ENCODE peak calls at places on chromosomes 1 and 21, in ten cellular contexts. R, Z, K, I, B, W, O, P, D and Y are unnamed samples.

GRCh38 chr1:219416598-219417238 is 196.2 kb downstream of the ZC3H11B start:
- DNase-seq in R (peak), Z (peak), K (no peak), I (no peak), B (peak), W (peak), O (peak), P (peak), D (peak), Y (peak)

GRCh38 chr21:34988139-34988538 is 61.0 kb downstream of the RUNX1 start:
- DNase-seq in R (no peak), Z (no peak), K (no peak), I (no peak), B (no peak), W (no peak), O (no peak), P (no peak), D (no peak), Y (no peak)

GRCh38 chr1:160924791-160925651 is 29.6 kb downstream of the ITLN2 start:
- DNase-seq in R (no peak), Z (no peak), K (peak), I (no peak), B (no peak), W (peak), O (no peak), P (no peak), D (no peak), Y (no peak)

GRCh38 chr1:56715161-56715560 is 70.0 kb downstream of the PRKAA2 start:
- DNase-seq in R (no peak), Z (no peak), K (no peak), I (no peak), B (no peak), W (no peak), O (no peak), P (peak), D (no peak), Y (no peak)

GRCh38 chr1:39105061-39105840 is 79.1 kb downstream of the NDUFS5 start:
- DNase-seq in R (peak), Z (peak), K (peak), I (peak), B (peak), W (peak), O (peak), P (peak), D (peak), Y (peak)

GRCh38 chr1:153774780-153775431 is at the start of gene SLC27A3:
- DNase-seq in R (peak), Z (peak), K (peak), I (peak), B (peak), W (peak), O (no peak), P (peak), D (peak), Y (no peak)

GRCh38 chr1:24416666-24417391 is 1.2 kb downstream of the NIPAL3 start:
- DNase-seq in R (no peak), Z (no peak), K (peak), I (no peak), B (peak), W (peak), O (no peak), P (peak), D (no peak), Y (peak)

GRCh38 chr1:36359911-36360310 is 25.8 kb downstream of the STK40 start:
- DNase-seq in R (no peak), Z (no peak), K (peak), I (no peak), B (no peak), W (no peak), O (peak), P (peak), D (no peak), Y (no peak)

GRCh38 chr1:12714710-12715500 is 1.0 kb upstream of the AADACL3 start:
- DNase-seq in R (no peak), Z (no peak), K (no peak), I (no peak), B (peak), W (no peak), O (no peak), P (no peak), D (no peak), Y (no peak)

GRCh38 chr21:15686506-15686905 is 43.3 kb upstream of the USP25 start:
- DNase-seq in R (no peak), Z (no peak), K (no peak), I (no peak), B (no peak), W (no peak), O (no peak), P (no peak), D (no peak), Y (no peak)

GRCh38 chr1:3369437-3370076 is 84.9 kb upstream of the ARHGEF16 start:
- DNase-seq in R (peak), Z (peak), K (no peak), I (peak), B (peak), W (no peak), O (no peak), P (peak), D (no peak), Y (no peak)

GRCh38 chr1:9755441-9755995 is 68.2 kb downstream of the CLSTN1 start:
- DNase-seq in R (no peak), Z (no peak), K (no peak), I (no peak), B (no peak), W (no peak), O (no peak), P (peak), D (no peak), Y (no peak)

GRCh38 chr1:193111641-193112090 is 6.5 kb upstream of the GLRX2 start:
- DNase-seq in R (peak), Z (peak), K (peak), I (peak), B (peak), W (peak), O (no peak), P (peak), D (no peak), Y (no peak)

GRCh38 chr1:70458120-70458519 is 47.1 kb downstream of the CTH start:
- DNase-seq in R (no peak), Z (no peak), K (no peak), I (no peak), B (no peak), W (no peak), O (no peak), P (no peak), D (no peak), Y (no peak)

GRCh38 chr1:39082140-39082799 is 56.1 kb downstream of the NDUFS5 start:
- DNase-seq in R (no peak), Z (no peak), K (no peak), I (no peak), B (no peak), W (no peak), O (no peak), P (no peak), D (no peak), Y (no peak)

GRCh38 chr21:43291347-43291950 is 122.6 kb downstream of the CRYAA start:
- DNase-seq in R (no peak), Z (peak), K (no peak), I (no peak), B (no peak), W (no peak), O (no peak), P (no peak), D (no peak), Y (peak)

GRCh38 chr1:64505944-64506658 is 36.2 kb downstream of the CACHD1 start:
- DNase-seq in R (no peak), Z (peak), K (peak), I (no peak), B (no peak), W (peak), O (no peak), P (peak), D (peak), Y (no peak)

GRCh38 chr1:207993477-207994445 is 82.8 kb upstream of the CD34 start:
- DNase-seq in R (no peak), Z (no peak), K (no peak), I (no peak), B (peak), W (peak), O (no peak), P (no peak), D (peak), Y (no peak)

GRCh38 chr1:234564035-234565029 is 45.6 kb downstream of the IRF2BP2 start:
- DNase-seq in R (no peak), Z (no peak), K (no peak), I (no peak), B (peak), W (peak), O (no peak), P (peak), D (peak), Y (no peak)

GRCh38 chr1:232211149-232211548 is 418.8 kb downstream of the SIPA1L2 start:
- DNase-seq in R (no peak), Z (no peak), K (no peak), I (no peak), B (no peak), W (no peak), O (no peak), P (no peak), D (peak), Y (no peak)

GRCh38 chr1:207172885-207173284 is 68.9 kb downstream of the C4BPA start:
- DNase-seq in R (no peak), Z (no peak), K (peak), I (no peak), B (no peak), W (peak), O (no peak), P (no peak), D (no peak), Y (no peak)

GRCh38 chr1:41861509-41862410 is 57.0 kb downstream of the HIVEP3 start:
- DNase-seq in R (no peak), Z (no peak), K (no peak), I (no peak), B (no peak), W (no peak), O (no peak), P (peak), D (no peak), Y (no peak)

GRCh38 chr1:118147542-118147941 is 37.5 kb downstream of the SPAG17 start:
- DNase-seq in R (no peak), Z (no peak), K (no peak), I (no peak), B (peak), W (no peak), O (no peak), P (peak), D (no peak), Y (no peak)

GRCh38 chr1:70038025-70038424 is 167.4 kb downstream of the LRRC40 start:
- DNase-seq in R (no peak), Z (peak), K (no peak), I (no peak), B (peak), W (no peak), O (no peak), P (peak), D (no peak), Y (no peak)

GRCh38 chr1:112544011-112544688 is 35.4 kb downstream of the WNT2B start:
- DNase-seq in R (no peak), Z (no peak), K (no peak), I (no peak), B (peak), W (peak), O (no peak), P (peak), D (no peak), Y (no peak)

GRCh38 chr1:197437891-197438853 is 170.1 kb downstream of the CRB1 start:
- DNase-seq in R (no peak), Z (no peak), K (no peak), I (no peak), B (peak), W (no peak), O (no peak), P (peak), D (no peak), Y (no peak)

GRCh38 chr21:19031956-19032355 is 628.4 kb upstream of the TMPRSS15 start:
- DNase-seq in R (no peak), Z (no peak), K (no peak), I (no peak), B (no peak), W (no peak), O (no peak), P (no peak), D (no peak), Y (no peak)

GRCh38 chr1:21311016-21311415 is 20.8 kb upstream of the ECE1 start:
- DNase-seq in R (peak), Z (no peak), K (no peak), I (no peak), B (no peak), W (no peak), O (no peak), P (no peak), D (no peak), Y (no peak)

GRCh38 chr1:6623269-6623965 is 1.3 kb upstream of the THAP3 start:
- DNase-seq in R (no peak), Z (no peak), K (no peak), I (no peak), B (no peak), W (no peak), O (no peak), P (no peak), D (no peak), Y (no peak)

GRCh38 chr1:197526736-197527371 is 248.4 kb downstream of the DENND1B start:
- DNase-seq in R (no peak), Z (no peak), K (no peak), I (no peak), B (peak), W (peak), O (no peak), P (peak), D (no peak), Y (peak)

DNA sequence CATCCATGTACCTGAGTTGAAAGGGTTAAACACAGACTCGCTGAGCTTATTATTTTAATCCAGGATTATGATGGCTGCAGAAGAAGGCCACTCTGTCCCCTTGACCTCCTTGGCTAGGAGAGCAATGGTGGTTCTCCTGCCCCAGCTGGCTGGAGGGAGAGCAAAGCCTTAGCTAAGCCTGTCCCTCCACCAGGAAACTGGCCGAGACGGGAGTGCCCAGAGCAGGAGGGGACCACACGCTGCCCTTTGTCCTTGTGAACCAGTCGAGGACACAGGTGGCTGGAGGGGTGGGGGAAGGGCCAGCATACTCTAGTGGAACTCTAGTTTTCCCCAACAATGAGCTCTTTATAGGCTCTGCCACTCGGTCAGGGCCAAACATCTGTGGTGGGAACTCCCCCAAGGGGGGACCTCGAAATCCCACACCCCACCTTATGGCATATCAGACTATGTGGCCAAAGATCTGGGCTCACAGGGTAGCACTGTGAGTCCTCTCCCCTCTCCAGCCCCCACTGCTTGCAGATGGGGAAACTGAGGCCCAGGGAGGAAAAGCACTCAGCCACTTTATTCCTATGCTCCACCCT is 12.9 kb downstream of the KIAA1614 start:
- DNase-seq in R (no peak), Z (no peak), K (no peak), I (no peak), B (no peak), W (peak), O (no peak), P (no peak), D (peak), Y (no peak)
- H3K27ac ChIP-seq in R (peak), Z (no peak), K (no peak), I (no peak), B (peak), W (no peak), O (no peak), P (no peak), D (peak), Y (no peak)

GRCh38 chr1:23114424-23115079 is 54.1 kb downstream of the LUZP1 start:
- DNase-seq in R (no peak), Z (no peak), K (no peak), I (no peak), B (peak), W (no peak), O (no peak), P (peak), D (no peak), Y (no peak)
- H3K27ac ChIP-seq in R (no peak), Z (no peak), K (no peak), I (no peak), B (peak), W (peak), O (no peak), P (peak), D (no peak), Y (peak)

GRCh38 chr1:109264379-109264755 is 15.0 kb downstream of the CELSR2 start:
- DNase-seq in R (no peak), Z (no peak), K (no peak), I (no peak), B (no peak), W (no peak), O (no peak), P (no peak), D (no peak), Y (no peak)

GRCh38 chr1:109261578-109261977 is 12.2 kb downstream of the CELSR2 start:
- DNase-seq in R (no peak), Z (no peak), K (no peak), I (no peak), B (no peak), W (no peak), O (no peak), P (no peak), D (no peak), Y (no peak)

GRCh38 chr1:109263597-109264378 is 14.4 kb downstream of the CELSR2 start:
- DNase-seq in R (peak), Z (peak), K (peak), I (peak), B (peak), W (peak), O (peak), P (peak), D (peak), Y (peak)

GRCh38 chr1:109262231-109263010 is 13.1 kb downstream of the CELSR2 start:
- DNase-seq in R (no peak), Z (peak), K (no peak), I (no peak), B (no peak), W (no peak), O (no peak), P (no peak), D (no peak), Y (no peak)

GRCh38 chr1:109263234-109263596 is 13.9 kb downstream of the CELSR2 start:
- DNase-seq in R (no peak), Z (peak), K (no peak), I (no peak), B (no peak), W (no peak), O (no peak), P (no peak), D (no peak), Y (no peak)
- H3K27ac ChIP-seq in R (no peak), Z (no peak), K (no peak), I (no peak), B (no peak), W (no peak), O (no peak), P (no peak), D (no peak), Y (no peak)

GRCh38 chr1:72281637-72282270 is 585 bp downstream of the NEGR1 start:
- DNase-seq in R (peak), Z (peak), K (no peak), I (peak), B (no peak), W (no peak), O (no peak), P (no peak), D (peak), Y (no peak)
- H3K27ac ChIP-seq in R (peak), Z (no peak), K (no peak), I (peak), B (no peak), W (peak), O (no peak), P (peak), D (no peak), Y (no peak)

DNA sequence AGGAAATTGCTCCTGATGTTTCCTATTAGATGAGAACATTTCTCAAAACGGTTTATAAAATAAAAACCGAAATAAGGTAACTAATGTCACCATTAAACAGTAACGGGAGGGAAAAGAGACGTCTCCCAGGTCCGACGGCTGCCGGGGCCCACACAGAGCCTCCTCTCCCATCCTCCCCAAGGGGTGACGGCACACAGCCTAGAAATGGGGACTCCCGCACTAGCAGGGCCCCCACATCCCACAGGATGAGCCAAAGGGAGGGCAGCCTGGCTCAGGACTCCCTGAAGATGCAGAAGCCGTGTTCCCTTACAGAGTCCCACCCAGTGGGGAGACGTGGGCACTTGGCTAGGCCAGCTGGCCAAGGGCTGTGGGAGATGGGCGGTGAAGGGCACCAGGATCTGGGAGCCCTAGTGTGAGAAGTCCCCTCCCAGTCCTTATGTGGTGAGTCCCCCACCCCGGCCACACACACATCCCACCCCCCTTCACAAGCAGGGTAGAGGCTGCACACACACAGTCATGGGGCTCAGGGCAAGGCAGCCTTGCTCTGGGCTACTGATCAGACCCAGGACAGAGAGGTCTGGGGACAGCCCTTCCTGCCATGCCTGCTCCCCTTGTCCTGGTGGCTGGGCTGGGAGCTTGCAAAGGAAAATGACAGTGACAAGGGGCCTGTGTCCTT is 3.3 kb downstream of the KRTAP10-3 start:
- DNase-seq in R (peak), Z (no peak), K (no peak), I (no peak), B (no peak), W (no peak), O (no peak), P (no peak), D (no peak), Y (no peak)
- H3K27ac ChIP-seq in R (no peak), Z (no peak), K (no peak), I (no peak), B (no peak), W (no peak), O (no peak), P (no peak), D (no peak), Y (no peak)

GRCh38 chr1:167633258-167633944 is 3.4 kb downstream of the RCSD1 start:
- DNase-seq in R (no peak), Z (no peak), K (no peak), I (no peak), B (no peak), W (no peak), O (no peak), P (no peak), D (no peak), Y (no peak)

GRCh38 chr1:167634435-167634834 is 4.4 kb downstream of the RCSD1 start:
- DNase-seq in R (no peak), Z (no peak), K (no peak), I (no peak), B (no peak), W (no peak), O (no peak), P (no peak), D (no peak), Y (no peak)

GRCh38 chr1:167635941-167636340 is 5.9 kb downstream of the RCSD1 start:
- DNase-seq in R (no peak), Z (no peak), K (no peak), I (no peak), B (no peak), W (no peak), O (no peak), P (no peak), D (no peak), Y (no peak)

GRCh38 chr1:167638064-167638463 is 8.0 kb downstream of the RCSD1 start:
- DNase-seq in R (no peak), Z (no peak), K (no peak), I (no peak), B (no peak), W (no peak), O (no peak), P (no peak), D (no peak), Y (no peak)

GRCh38 chr1:167635233-167635648 is 5.2 kb downstream of the RCSD1 start:
- DNase-seq in R (no peak), Z (no peak), K (no peak), I (no peak), B (peak), W (no peak), O (no peak), P (peak), D (peak), Y (no peak)
- H3K27ac ChIP-seq in R (no peak), Z (no peak), K (peak), I (peak), B (peak), W (no peak), O (peak), P (no peak), D (no peak), Y (no peak)